ENCODE peak calls at places on chromosomes 7 and 10, in seven cellular contexts. Q is transverse colon, A is upper lobe of right lung, S is colonic mucosa, Y is fibroblast of pulmonary artery, V is GM13976, K is body of pancreas. R is an unnamed sample.
A peak's percentile ranks its signal among the peaks of the same experiment; 100 is the strongest.

GRCh38 chr10:8576281-8576680 is 521.8 kb downstream of the GATA3 start:
- DNase-seq in Q (no peak), K (no peak), S (no peak), A (no peak), Y (no peak), V (no peak), R (no peak)

GRCh38 chr7:979886-980571 is 3.0 kb upstream of the CYP2W1 start:
- DNase-seq in V (no peak), A (no peak), K (no peak), S (no peak), Y (no peak), Q (no peak), R (no peak)

GRCh38 chr10:6275022-6275997 is 72.6 kb downstream of the PFKFB3 start:
- DNase-seq in K (peak; percentile 63), V (peak; percentile 84), A (peak; percentile 94), Q (peak; percentile 80), Y (peak; percentile 98), S (peak; percentile 68), R (peak; percentile 70)

GRCh38 chr7:963236-964078 is 9.0 kb upstream of the ADAP1 start:
- DNase-seq in Y (no peak), A (peak; percentile 67), Q (no peak), K (peak; percentile 54), V (no peak), S (no peak), R (no peak)

GRCh38 chr7:93817004-93817403 is 73.5 kb downstream of the TFPI2 start:
- DNase-seq in K (no peak), V (no peak), S (no peak), Y (no peak), Q (no peak), A (no peak), R (no peak)

GRCh38 chr7:134317434-134317833 is 704 bp upstream of the SLC35B4 start:
- DNase-seq in A (no peak), V (no peak), K (no peak), Q (no peak), Y (no peak), S (no peak), R (no peak)

GRCh38 chr7:17625038-17625437 is 315.3 kb downstream of the SNX13 start:
- DNase-seq in S (no peak), V (no peak), Q (no peak), K (no peak), Y (peak; percentile 60), A (no peak), R (no peak)

GRCh38 chr10:16663472-16663871 is 141.8 kb upstream of the C1QL3 start:
- DNase-seq in K (no peak), Q (no peak), S (no peak), A (no peak), V (no peak), Y (no peak), R (no peak)

GRCh38 chr7:82049442-82049841 is 279.6 kb upstream of the HGF start:
- DNase-seq in V (no peak), K (no peak), S (no peak), A (no peak), Q (no peak), Y (peak; percentile 70), R (no peak)

GRCh38 chr10:123858039-123858740 is 33.4 kb downstream of the CPXM2 start:
- DNase-seq in V (no peak), Q (no peak), A (no peak), Y (no peak), K (no peak), S (no peak), R (no peak)

GRCh38 chr10:95513941-95514392 is 47.2 kb downstream of the SORBS1 start:
- DNase-seq in Y (peak; percentile 59), S (no peak), V (no peak), Q (no peak), K (peak; percentile 65), A (no peak), R (no peak)

GRCh38 chr10:34864156-34865075 is 49.3 kb upstream of the PARD3 start:
- DNase-seq in K (no peak), Q (no peak), V (no peak), Y (no peak), A (no peak), S (no peak), R (no peak)

GRCh38 chr10:72503241-72503640 is 122.6 kb downstream of the MICU1 start:
- DNase-seq in Q (no peak), A (no peak), Y (peak; percentile 77), V (no peak), S (no peak), K (no peak), R (no peak)

GRCh38 chr10:27319752-27320561 is 79.4 kb upstream of the ACBD5 start:
- DNase-seq in Q (peak; percentile 49), Y (peak; percentile 77), A (peak; percentile 78), S (peak; percentile 32), V (peak; percentile 51), K (peak; percentile 51), R (peak; percentile 38)

GRCh38 chr7:116546054-116546453 is 21.2 kb downstream of the CAV1 start:
- DNase-seq in Q (no peak), K (no peak), A (no peak), S (no peak), V (no peak), Y (no peak), R (no peak)

GRCh38 chr7:39838326-39838725 is 111.7 kb upstream of the CDK13 start:
- DNase-seq in S (peak; percentile 22), Y (peak; percentile 74), K (peak; percentile 10), V (no peak), A (no peak), Q (peak; percentile 26), R (peak; percentile 49)

GRCh38 chr10:56622335-56622973 is 261.4 kb upstream of the ZWINT start:
- DNase-seq in V (peak; percentile 18), K (no peak), Q (no peak), A (no peak), S (no peak), Y (peak; percentile 1), R (no peak)

GRCh38 chr10:6197274-6197673 is 5.5 kb upstream of the PFKFB3 start:
- DNase-seq in Q (no peak), Y (no peak), V (no peak), S (no peak), K (no peak), A (no peak), R (no peak)

GRCh38 chr7:5695037-5695708 is 86.3 kb downstream of the RNF216 start:
- DNase-seq in A (no peak), Q (peak; percentile 53), S (no peak), Y (peak; percentile 89), V (peak; percentile 69), K (peak; percentile 21), R (peak; percentile 71)

DNA sequence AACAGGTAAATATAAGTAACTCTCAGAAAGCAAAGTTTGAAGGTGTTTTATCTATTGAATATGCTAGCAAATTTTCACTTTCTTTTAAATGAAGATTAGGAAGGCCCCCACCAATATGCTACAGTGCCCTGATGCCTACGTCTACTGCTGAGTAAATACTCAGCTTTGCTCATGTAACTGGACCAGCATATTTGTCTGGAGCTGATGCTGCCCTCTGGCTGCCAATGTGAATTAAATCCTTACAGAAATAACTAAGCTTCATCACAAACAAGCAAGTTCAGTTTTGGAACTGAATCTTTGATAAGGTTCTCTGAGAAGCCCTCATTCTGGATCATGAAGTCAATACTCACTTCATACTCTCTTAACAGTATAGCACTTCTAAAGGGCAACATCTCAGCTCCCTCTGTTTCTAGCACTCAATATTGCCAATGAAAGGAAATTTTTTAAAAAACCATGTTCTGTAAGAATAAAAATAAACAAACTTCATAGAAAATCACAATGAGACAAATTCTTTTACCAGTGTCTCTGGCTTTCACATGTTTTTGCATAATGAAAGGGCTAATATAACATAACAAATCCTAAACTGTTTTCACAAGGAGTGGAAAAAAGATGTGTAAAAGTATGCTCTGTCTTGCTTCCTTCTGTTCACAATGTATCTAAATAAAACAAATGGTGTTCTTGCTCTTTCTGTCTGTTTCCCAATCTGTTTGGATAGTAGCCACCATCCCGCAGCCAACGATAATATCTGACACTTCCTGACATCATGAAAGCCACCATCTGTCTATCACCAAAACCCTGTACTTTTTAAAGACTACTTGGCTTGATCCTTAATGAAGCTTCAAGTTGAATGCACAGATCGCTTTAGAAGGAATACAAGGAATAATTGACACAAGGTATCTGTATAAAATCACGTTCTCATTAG is 246.5 kb downstream of the ETV1 start:
- DNase-seq in Q (peak; percentile 13), S (peak; percentile 27), Y (peak; percentile 75), K (peak; percentile 67), A (no peak), V (no peak), R (peak; percentile 22)
- TF ChIP-seq CTCF in Q (peak; percentile 30), S (peak; percentile 36), Y (peak; percentile 60), K (peak; percentile 53), A (peak; percentile 58), V (no peak), R (no peak)

DNA sequence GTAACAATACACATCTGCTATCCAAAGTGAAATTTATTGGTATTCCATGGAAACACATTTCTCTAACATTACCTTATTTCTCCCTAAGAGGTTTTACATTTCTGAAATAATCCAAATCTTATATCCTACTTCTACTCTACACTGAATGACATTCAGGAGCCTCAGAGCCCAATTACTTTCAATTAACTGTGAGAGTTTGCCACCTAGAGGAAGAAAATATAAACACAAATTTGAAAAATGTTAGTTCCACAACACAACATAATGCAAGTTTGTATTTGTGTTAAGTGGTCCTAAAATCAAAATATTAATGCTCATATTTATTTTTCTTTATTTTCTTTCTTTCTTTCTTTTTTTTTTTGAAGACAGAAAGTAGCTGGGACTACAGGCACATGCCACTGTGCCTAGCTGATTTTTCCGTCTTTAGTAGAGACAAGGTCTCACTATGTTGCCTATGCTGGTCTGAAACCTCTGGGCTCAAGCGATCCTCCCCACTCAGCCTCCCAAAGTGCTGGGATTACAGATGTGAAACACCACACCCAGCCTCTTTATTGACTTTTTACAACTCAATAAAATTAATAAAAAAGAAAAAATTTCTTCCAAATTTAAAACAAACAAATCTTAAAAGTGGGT is 46.0 kb downstream of the ATAD1 start:
- DNase-seq in Y (peak; percentile 62), Q (no peak), K (no peak), S (no peak), V (peak; percentile 19), A (no peak), R (no peak)
- TF ChIP-seq CTCF in Y (peak; percentile 48), Q (peak; percentile 63), K (peak; percentile 34), S (peak; percentile 53), V (peak; percentile 22), A (peak; percentile 59), R (peak; percentile 11)

GRCh38 chr10:131059881-131060280 is 251.6 kb downstream of the TCERG1L start:
- DNase-seq in K (no peak), S (no peak), Y (no peak), V (no peak), Q (no peak), A (no peak), R (no peak)

GRCh38 chr10:131065673-131066331 is 245.7 kb downstream of the TCERG1L start:
- DNase-seq in Q (no peak), A (no peak), K (no peak), V (no peak), Y (no peak), S (no peak), R (peak; percentile 6)

GRCh38 chr10:131061221-131061620 is 250.3 kb downstream of the TCERG1L start:
- DNase-seq in K (no peak), S (no peak), A (no peak), V (no peak), Y (no peak), Q (no peak), R (no peak)

GRCh38 chr10:131062621-131063260 is 248.8 kb downstream of the TCERG1L start:
- DNase-seq in Y (no peak), S (no peak), Q (no peak), V (no peak), A (no peak), K (no peak), R (no peak)

GRCh38 chr10:131063311-131063710 is 248.2 kb downstream of the TCERG1L start:
- DNase-seq in K (no peak), S (no peak), V (no peak), A (no peak), Q (no peak), Y (no peak), R (no peak)
- TF ChIP-seq CTCF in K (no peak), S (no peak), V (no peak), A (no peak), Q (no peak), Y (no peak), R (no peak)

GRCh38 chr7:13092708-13093005 is 405.2 kb downstream of the ARL4A start:
- DNase-seq in A (no peak), V (no peak), Q (no peak), K (no peak), S (no peak), Y (no peak), R (no peak)
- TF ChIP-seq CTCF in A (no peak), V (no peak), Q (no peak), K (no peak), S (no peak), Y (no peak), R (no peak)

R was measured in mucosa of descending colon.